ENCODE peak calls at places on chromosome 15, in five cellular contexts. Y, S, K, E and M are unnamed samples.

GRCh38 chr15:99090011-99090699 is 14.7 kb upstream of the SYNM start:
- DNase-seq in E (no peak), Y (peak; percentile 80), K (no peak), S (no peak), M (peak; percentile 12)

GRCh38 chr15:84570164-84570692 is 30.6 kb upstream of the ZSCAN2 start:
- DNase-seq in K (peak; percentile 33), S (peak; percentile 61), Y (peak; percentile 46), E (no peak), M (peak; percentile 54)

GRCh38 chr15:90934256-90934948 is 683 bp upstream of the UNC45A start:
- DNase-seq in E (peak; percentile 92), Y (peak; percentile 93), K (peak; percentile 92), S (peak; percentile 81), M (peak; percentile 86)

GRCh38 chr15:100903191-100903590 is 16.0 kb upstream of the LRRK1 start:
- DNase-seq in Y (no peak), K (no peak), E (no peak), S (no peak), M (peak; percentile 30)

GRCh38 chr15:89760303-89761008 is 9.4 kb upstream of the MESP1 start:
- DNase-seq in Y (peak; percentile 88), S (peak; percentile 73), E (peak; percentile 89), K (peak; percentile 82), M (peak; percentile 81)

GRCh38 chr15:98126326-98127090 is 166.0 kb downstream of the ARRDC4 start:
- DNase-seq in E (no peak), Y (no peak), S (no peak), K (no peak), M (no peak)

GRCh38 chr15:82030191-82030590 is 15.6 kb downstream of the MEX3B start:
- DNase-seq in S (no peak), Y (no peak), E (no peak), K (peak; percentile 19), M (no peak)

GRCh38 chr15:74326759-74327158 is 40.7 kb downstream of the CYP11A1 start:
- DNase-seq in K (no peak), S (no peak), E (no peak), Y (no peak), M (peak; percentile 27)

GRCh38 chr15:93168913-93169312 is 79.9 kb upstream of the RGMA start:
- DNase-seq in K (no peak), S (no peak), E (no peak), Y (no peak), M (no peak)

GRCh38 chr15:78002996-78003395 is 74.5 kb downstream of the TBC1D2B start:
- DNase-seq in Y (no peak), E (no peak), K (no peak), S (no peak), M (no peak)

GRCh38 chr15:36234743-36235142 is 344.7 kb upstream of the CDIN1 start:
- DNase-seq in S (no peak), E (no peak), Y (no peak), K (no peak), M (no peak)
- TF ChIP-seq CTCF in S (no peak), E (no peak), Y (no peak), K (no peak), M (no peak)

GRCh38 chr15:96336643-96337353 is 6.3 kb downstream of the NR2F2 start:
- DNase-seq in S (no peak), K (peak; percentile 71), E (no peak), Y (no peak), M (peak; percentile 48)
- H3K4me3 ChIP-seq in S (peak overlapping the region; percentile 64), K (peak overlapping the region; percentile 92), E (peak overlapping the region; percentile 2), Y (no peak overlapping the region), M (peak overlapping the region; percentile 92)

GRCh38 chr15:69056365-69056764 is 41.9 kb downstream of the NOX5 start:
- DNase-seq in Y (no peak), K (no peak), S (no peak), E (peak; percentile 37), M (no peak)
- TF ChIP-seq CTCF in Y (no peak), K (no peak), S (no peak), E (no peak), M (no peak)

DNA sequence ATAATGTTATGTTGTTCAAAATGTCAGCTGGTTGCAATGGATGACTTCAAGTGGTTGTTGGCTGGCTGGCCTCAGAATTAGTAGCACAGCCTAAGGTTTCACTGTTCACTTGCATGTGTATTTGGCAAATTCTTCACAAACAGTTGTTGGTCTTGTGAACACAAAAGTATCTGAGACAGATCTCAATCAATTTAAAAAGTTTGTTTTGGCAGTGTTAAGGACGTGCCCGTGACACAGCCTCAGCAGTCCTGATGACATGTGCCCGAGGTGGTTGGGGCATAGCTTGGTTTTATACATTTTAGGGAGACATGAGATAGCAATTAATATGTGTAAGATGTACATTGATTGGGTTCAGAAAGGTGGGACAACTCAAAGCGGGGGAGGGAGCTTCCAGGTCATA is 436.0 kb downstream of the AGBL1 start:
- DNase-seq in S (no peak), Y (no peak), K (no peak), E (no peak), M (no peak)
- H3K4me3 ChIP-seq in S (no peak overlapping the region), Y (no peak overlapping the region), K (no peak overlapping the region), E (no peak overlapping the region), M (no peak overlapping the region)

DNA sequence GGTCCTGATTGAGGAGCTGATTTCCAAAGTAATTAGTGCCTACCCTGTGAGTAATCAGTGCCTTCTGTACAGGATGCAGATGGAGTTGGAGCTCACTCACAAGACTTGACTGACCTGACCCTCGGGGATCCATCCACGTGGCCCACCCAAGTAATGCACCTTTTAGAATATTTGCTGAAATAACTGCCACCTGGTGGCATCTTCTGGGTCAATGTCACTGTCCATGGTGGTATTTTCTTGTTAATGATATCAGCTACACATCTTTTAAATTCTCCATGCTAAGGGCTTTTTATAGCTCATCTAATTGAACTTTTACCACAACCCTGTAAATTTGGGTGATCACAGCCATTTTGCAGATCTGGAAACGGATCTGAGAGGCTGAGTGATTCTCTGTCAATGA is 74.3 kb upstream of the ANKRD34C start:
- DNase-seq in S (no peak), K (no peak), Y (no peak), E (no peak), M (no peak)
- TF ChIP-seq CTCF in S (no peak), K (no peak), Y (peak; percentile 43), E (no peak), M (no peak)

GRCh38 chr15:62756326-62756994 is 286.1 kb upstream of the TPM1 start:
- DNase-seq in E (no peak), S (no peak), Y (no peak), K (no peak), M (no peak)

GRCh38 chr15:62756995-62757360 is 285.6 kb upstream of the TPM1 start:
- DNase-seq in E (no peak), S (no peak), Y (no peak), K (no peak), M (no peak)

GRCh38 chr15:62758952-62759349 is 283.6 kb upstream of the TPM1 start:
- DNase-seq in Y (no peak), K (no peak), S (peak; percentile 29), E (no peak), M (peak; percentile 12)

GRCh38 chr15:62758126-62758951 is 284.2 kb upstream of the TPM1 start:
- DNase-seq in S (peak; percentile 33), Y (no peak), K (peak; percentile 72), E (no peak), M (peak; percentile 91)

GRCh38 chr15:62757535-62757934 is 285.0 kb upstream of the TPM1 start:
- DNase-seq in K (no peak), S (no peak), Y (no peak), E (no peak), M (no peak)
- H3K4me3 ChIP-seq in K (no peak overlapping the region), S (no peak overlapping the region), Y (no peak overlapping the region), E (no peak overlapping the region), M (no peak overlapping the region)

GRCh38 chr15:69955240-69955894 is 142.3 kb downstream of the TLE3 start:
- DNase-seq in K (no peak), S (no peak), E (no peak), Y (no peak), M (no peak)
- TF ChIP-seq CTCF in K (no peak), S (no peak), E (no peak), Y (no peak), M (no peak)

DNA sequence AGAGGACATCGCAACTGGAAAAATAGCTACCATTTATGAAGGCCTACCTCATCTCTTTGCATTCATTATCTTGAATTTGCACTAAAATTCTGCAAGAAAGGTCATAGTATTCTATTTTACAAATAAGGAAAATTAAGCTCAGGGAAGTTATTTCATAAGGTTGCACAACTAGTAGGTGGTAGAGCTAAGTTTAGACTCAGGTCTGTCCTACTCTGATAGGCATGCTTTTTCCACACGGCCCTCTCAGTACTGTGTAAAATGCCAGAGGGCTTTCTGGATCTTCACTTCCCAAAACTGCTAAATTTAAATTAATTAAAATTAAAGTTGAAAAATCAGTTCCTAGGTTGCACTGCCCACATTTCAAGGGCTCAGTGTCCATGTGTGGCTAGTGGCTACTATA is 18.3 kb downstream of the MAP2K1 start:
- DNase-seq in S (no peak), K (no peak), E (no peak), Y (no peak), M (no peak)
- H3K4me3 ChIP-seq in S (no peak overlapping the region), K (no peak overlapping the region), E (no peak overlapping the region), Y (no peak overlapping the region), M (no peak overlapping the region)